ENCODE peak calls at places on chromosomes 4 and X, in four cellular contexts. H, S, P and E are unnamed samples.

GRCh38 chr4:10623241-10623640 is 61.3 kb downstream of the CLNK start:
- DNase-seq in H (no peak), S (peak; percentile 76), P (no peak), E (no peak)

GRCh38 chrX:20265221-20265725 is 1.4 kb downstream of the RPS6KA3 start:
- DNase-seq in H (peak; percentile 31), S (peak; percentile 89), P (peak; percentile 89), E (peak; percentile 71)

GRCh38 chr4:143384381-143384994 is 47.8 kb downstream of the GAB1 start:
- DNase-seq in H (no peak), S (peak; percentile 47), P (no peak), E (no peak)

GRCh38 chr4:94912606-94913005 is 154.9 kb downstream of the BMPR1B start:
- DNase-seq in H (no peak), S (no peak), P (no peak), E (no peak)

GRCh38 chr4:6423575-6423974 is 48.8 kb downstream of the PPP2R2C start:
- DNase-seq in H (no peak), S (no peak), P (no peak), E (no peak)

GRCh38 chr4:188854451-188854850 is 715.2 kb downstream of the TRIML1 start:
- DNase-seq in H (no peak), S (peak; percentile 14), P (no peak), E (no peak)

GRCh38 chrX:39550795-39551361 is 546.9 kb downstream of the BCOR start:
- DNase-seq in H (no peak), S (no peak), P (peak; percentile 75), E (no peak)

GRCh38 chr4:101961144-101961543 is 170.6 kb downstream of the BANK1 start:
- DNase-seq in H (no peak), S (no peak), P (no peak), E (no peak)

GRCh38 chr4:139535852-139536234 is 20.2 kb downstream of the SETD7 start:
- DNase-seq in H (no peak), S (no peak), P (no peak), E (no peak)

GRCh38 chr4:180057891-180058643 is 2185.1 kb upstream of the TENM3 start:
- DNase-seq in H (no peak), S (no peak), P (no peak), E (peak; percentile 2)

GRCh38 chr4:153232768-153233167 is 28.5 kb downstream of the TRIM2 start:
- DNase-seq in H (peak; percentile 39), S (no peak), P (peak; percentile 32), E (peak; percentile 17)

GRCh38 chr4:133186210-133186609 is 37.1 kb downstream of the PCDH10 start:
- DNase-seq in H (no peak), S (peak; percentile 1), P (no peak), E (no peak)

GRCh38 chr4:140180577-140180976 is 26.6 kb upstream of the MAML3 start:
- DNase-seq in H (no peak), S (no peak), P (no peak), E (no peak)

GRCh38 chrX:41559662-41560061 is 112.5 kb downstream of the NYX start:
- DNase-seq in H (no peak), S (peak; percentile 95), P (peak; percentile 56), E (no peak)

GRCh38 chrX:22163306-22163705 is 109.4 kb upstream of the CBLL2 start:
- DNase-seq in H (no peak), S (no peak), P (no peak), E (no peak)

GRCh38 chrX:53714580-53715335 is 28.2 kb upstream of the HUWE1 start:
- DNase-seq in H (no peak), S (peak; percentile 57), P (peak; percentile 4), E (no peak)

GRCh38 chrX:148574247-148574973 is 74.0 kb downstream of the AFF2 start:
- DNase-seq in H (no peak), S (no peak), P (no peak), E (no peak)

GRCh38 chr4:68498413-68499007 is 51.2 kb downstream of the TMPRSS11E start:
- DNase-seq in H (peak; percentile 78), S (peak; percentile 62), P (peak; percentile 73), E (peak; percentile 2)

GRCh38 chr4:24794916-24795665 is at the start of gene SOD3:
- DNase-seq in H (peak; percentile 18), S (peak; percentile 86), P (peak; percentile 37), E (no peak)

GRCh38 chr4:76035146-76035545 is 724 bp downstream of the CXCL11 start:
- DNase-seq in H (no peak), S (no peak), P (no peak), E (no peak)

GRCh38 chrX:76279007-76279406 is 106.1 kb downstream of the PBDC1 start:
- DNase-seq in H (peak; percentile 37), S (peak; percentile 47), P (peak; percentile 44), E (peak; percentile 58)

GRCh38 chrX:38069273-38069672 is 62.9 kb downstream of the SYTL5 start:
- DNase-seq in H (no peak), S (no peak), P (no peak), E (no peak)

GRCh38 chr4:139732991-139733555 is 67.5 kb downstream of the MGST2 start:
- DNase-seq in H (no peak), S (no peak), P (peak; percentile 48), E (no peak)

GRCh38 chr4:164252286-164252685 is 501.6 kb upstream of the SMIM31 start:
- DNase-seq in H (no peak), S (no peak), P (no peak), E (no peak)

GRCh38 chr4:15562114-15562513 is 92.4 kb downstream of the CC2D2A start:
- DNase-seq in H (no peak), S (peak; percentile 37), P (no peak), E (no peak)

GRCh38 chrX:97628807-97629596 is 745.3 kb downstream of the RPA4 start:
- DNase-seq in H (no peak), S (no peak), P (no peak), E (no peak)
- TF ChIP-seq MAZ in H (no peak), S (no peak), P (no peak), E (no peak)

GRCh38 chr4:123351713-123352112 is 44.9 kb upstream of the SPRY1 start:
- DNase-seq in H (no peak), S (no peak), P (no peak), E (no peak)

GRCh38 chr4:123350726-123351125 is 45.9 kb upstream of the SPRY1 start:
- DNase-seq in H (no peak), S (no peak), P (no peak), E (no peak)

GRCh38 chr4:123349401-123350190 is 47.0 kb upstream of the SPRY1 start:
- DNase-seq in H (peak; percentile 86), S (no peak), P (peak; percentile 94), E (no peak)

GRCh38 chr4:123352240-123352945 is 44.2 kb upstream of the SPRY1 start:
- DNase-seq in H (no peak), S (peak; percentile 56), P (no peak), E (no peak)

GRCh38 chr4:123350191-123350544 is 46.4 kb upstream of the SPRY1 start:
- DNase-seq in H (peak; percentile 81), S (no peak), P (peak; percentile 89), E (no peak)
- TF ChIP-seq MAFK in H (no peak), S (no peak), P (no peak), E (no peak)

DNA sequence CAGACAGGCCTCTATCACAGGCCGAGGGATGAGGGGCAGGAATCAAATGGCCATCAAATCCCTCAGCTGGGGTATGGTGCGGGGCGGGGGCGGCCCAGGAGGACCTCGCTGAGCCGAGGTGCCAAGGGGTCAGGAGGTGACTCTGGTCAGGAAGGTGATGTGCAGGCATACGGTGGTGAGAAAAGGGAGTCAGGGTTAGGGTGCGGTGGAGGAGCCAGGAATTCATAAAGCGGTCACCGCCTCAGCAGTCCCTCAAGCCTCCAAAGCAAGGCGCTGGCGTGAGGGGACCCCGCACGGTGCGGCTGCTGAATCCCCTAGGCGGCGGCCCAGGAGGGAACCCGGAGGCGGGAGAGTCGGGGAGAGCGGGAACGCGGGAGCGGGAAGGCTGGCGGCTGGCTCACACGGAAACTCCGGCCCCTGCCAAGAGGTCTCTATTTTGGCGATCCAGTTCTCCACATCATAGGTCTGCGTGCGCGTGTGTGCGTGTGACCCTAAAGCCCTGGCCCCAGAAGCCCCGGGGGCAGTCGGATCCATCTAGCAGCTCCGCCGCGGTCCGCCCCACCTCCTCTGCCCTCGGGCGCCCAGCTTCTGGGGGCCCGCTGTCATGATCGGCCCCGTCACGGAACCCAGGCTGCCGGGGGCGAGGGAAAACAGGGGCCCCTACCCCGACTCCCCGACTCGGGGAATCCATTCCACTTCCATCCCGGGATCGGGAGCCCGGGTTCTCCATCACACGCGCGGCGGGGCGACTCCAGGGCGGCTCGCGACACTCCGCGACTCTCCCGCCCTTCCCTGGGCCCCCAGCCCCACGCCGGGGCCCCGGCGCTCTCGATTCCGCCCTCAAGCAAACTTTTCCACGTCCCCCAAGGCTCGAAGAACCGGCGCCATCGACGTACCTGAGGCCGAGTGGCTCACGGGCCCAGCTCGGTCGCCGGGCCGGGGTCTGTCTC is 593 bp downstream of the ELF4 start:
- DNase-seq in H (no peak), S (peak; percentile 27), P (peak; percentile 50), E (no peak)
- TF ChIP-seq MAZ in H (no peak), S (no peak), P (peak; percentile 47), E (no peak)

DNA sequence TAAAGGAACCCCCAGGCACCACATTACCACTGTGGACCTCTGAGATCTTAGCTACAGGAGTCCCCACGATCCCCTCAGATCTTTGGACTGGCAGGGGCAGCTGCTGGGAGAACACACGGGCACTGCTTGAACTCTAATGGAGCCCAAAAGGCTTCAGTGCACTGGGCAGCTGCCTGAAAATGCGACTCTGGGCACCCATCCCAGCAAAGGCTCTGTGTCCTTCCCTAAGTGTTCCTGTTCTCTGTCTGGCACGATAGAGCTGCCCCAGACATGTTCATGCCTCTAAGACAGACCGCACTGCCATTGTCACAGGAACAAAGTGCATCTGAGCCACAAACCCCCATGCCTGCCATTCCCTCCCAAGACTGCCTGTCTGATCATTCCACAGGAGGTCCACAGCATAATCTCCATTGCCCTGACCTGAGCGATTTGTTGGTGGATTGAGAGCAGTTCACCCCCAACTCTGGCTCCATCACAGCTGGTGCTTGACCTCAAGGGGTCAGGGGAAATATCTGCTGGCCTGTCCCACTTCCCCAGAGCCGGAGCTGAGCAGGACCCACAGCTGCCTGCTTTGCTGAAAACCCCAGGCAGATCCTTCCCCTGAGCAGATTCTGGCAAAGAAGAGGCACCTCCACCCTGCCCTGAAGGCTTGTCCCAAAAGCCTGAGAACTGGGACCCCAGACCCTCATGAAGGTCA is 436.0 kb upstream of the INTU start:
- DNase-seq in H (no peak), S (no peak), P (no peak), E (no peak)
- TF ChIP-seq MAFK in H (no peak), S (no peak), P (no peak), E (no peak)

GRCh38 chr4:60019180-60019579 is 1180.9 kb upstream of the ADGRL3 start:
- DNase-seq in H (no peak), S (no peak), P (no peak), E (no peak)

GRCh38 chr4:60013458-60013857 is 1186.7 kb upstream of the ADGRL3 start:
- DNase-seq in H (no peak), S (no peak), P (no peak), E (no peak)
- TF ChIP-seq MAZ in H (no peak), S (no peak), P (no peak), E (no peak)

GRCh38 chr4:168558587-168558986 is 61.7 kb downstream of the PALLD start:
- DNase-seq in H (no peak), S (peak; percentile 60), P (no peak), E (no peak)
- TF ChIP-seq MAFK in H (no peak), S (no peak), P (no peak), E (no peak)

GRCh38 chrX:151396827-151397740 is at the start of gene VMA21:
- DNase-seq in H (peak; percentile 64), S (peak; percentile 82), P (peak; percentile 89), E (peak; percentile 61)

GRCh38 chrX:151397741-151398070 is 700 bp downstream of the VMA21 start:
- DNase-seq in H (no peak), S (no peak), P (peak; percentile 29), E (peak; percentile 4)

GRCh38 chrX:151398346-151398745 is 1.3 kb downstream of the VMA21 start:
- DNase-seq in H (no peak), S (no peak), P (no peak), E (no peak)

GRCh38 chrX:151402719-151403390 is 5.8 kb downstream of the VMA21 start:
- DNase-seq in H (no peak), S (no peak), P (no peak), E (no peak)
- TF ChIP-seq MAZ in H (no peak), S (no peak), P (no peak), E (no peak)